ENCODE peak calls at places on chromosomes 16 and 17, in nine cellular contexts. U is Peyer's patch, D is GM12865, E is left lung, I is cardiac fibroblast, G is mammary epithelial cell, V is AG04450, H is IMR-90, S is ovary. A is an unnamed sample.
A peak's percentile ranks its signal among the peaks of the same experiment; 100 is the strongest.

GRCh38 chr17:32927724-32928526 is at the start of gene TMEM98:
- DNase-seq in I (peak; percentile 30), U (no peak), D (no peak), V (no peak), H (peak; percentile 12), E (no peak), S (peak; percentile 70), G (no peak), A (no peak)

GRCh38 chr16:78976212-78976611 is 624.3 kb downstream of the MAF start:
- DNase-seq in E (no peak), S (no peak), H (no peak), D (no peak), U (no peak), V (no peak), G (no peak), I (no peak), A (no peak)

GRCh38 chr17:56667925-56668324 is 74.4 kb downstream of the NOG start:
- DNase-seq in G (no peak), H (no peak), U (no peak), E (no peak), S (no peak), D (no peak), V (no peak), I (no peak), A (no peak)

GRCh38 chr16:87560428-87561199 is 41.7 kb upstream of the JPH3 start:
- DNase-seq in I (peak; percentile 44), E (peak; percentile 49), V (no peak), D (peak; percentile 9), G (no peak), S (peak; percentile 57), H (no peak), U (no peak), A (no peak)

GRCh38 chr17:63295288-63295687 is 150.8 kb downstream of the CYB561 start:
- DNase-seq in D (no peak), V (no peak), H (peak; percentile 43), S (no peak), G (no peak), E (no peak), I (no peak), U (no peak), A (no peak)

GRCh38 chr17:44363613-44364159 is at the start of gene FAM171A2:
- DNase-seq in H (peak; percentile 41), G (peak; percentile 23), D (peak; percentile 71), S (peak; percentile 75), E (no peak), V (peak; percentile 20), I (peak; percentile 35), U (peak; percentile 32), A (peak; percentile 22)

GRCh38 chr16:56424404-56424765 is 960 bp downstream of the AMFR start:
- DNase-seq in U (no peak), H (no peak), I (no peak), G (peak; percentile 17), S (no peak), D (no peak), V (no peak), E (no peak), A (no peak)

GRCh38 chr17:69761011-69761410 is 314.0 kb upstream of the KCNJ16 start:
- DNase-seq in U (no peak), V (no peak), E (no peak), S (no peak), I (peak; percentile 45), G (peak; percentile 19), H (peak; percentile 41), D (no peak), A (no peak)

GRCh38 chr17:37088459-37088858 is 139.7 kb downstream of the AATF start:
- DNase-seq in D (no peak), E (no peak), G (peak; percentile 79), H (no peak), I (no peak), U (no peak), S (no peak), V (no peak), A (no peak)

GRCh38 chr17:48177816-48178215 is 70.2 kb downstream of the SNX11 start:
- DNase-seq in I (no peak), E (no peak), V (no peak), H (no peak), G (no peak), U (no peak), D (no peak), S (no peak), A (no peak)

GRCh38 chr17:35214192-35214591 is 20.0 kb upstream of the SLC35G3 start:
- DNase-seq in S (no peak), H (no peak), V (no peak), G (no peak), D (no peak), E (no peak), U (peak; percentile 20), I (no peak), A (no peak)

GRCh38 chr17:56831364-56832095 is 2.2 kb downstream of the C17orf67 start:
- DNase-seq in U (no peak), E (no peak), G (no peak), I (no peak), H (no peak), D (no peak), S (no peak), V (no peak), A (no peak)

GRCh38 chr16:4313563-4314531 is 2.0 kb upstream of the GLIS2 start:
- DNase-seq in E (peak; percentile 61), S (peak; percentile 57), I (peak; percentile 37), D (peak; percentile 66), V (no peak), U (no peak), G (no peak), H (no peak), A (no peak)

GRCh38 chr17:75047398-75048098 is 523 bp downstream of the KCTD2 start:
- DNase-seq in H (no peak), I (no peak), D (peak; percentile 33), U (no peak), G (no peak), S (peak; percentile 68), V (no peak), E (peak; percentile 47), A (no peak)

GRCh38 chr17:8857919-8858318 is 9.6 kb downstream of the PIK3R6 start:
- DNase-seq in H (peak; percentile 42), V (no peak), U (peak; percentile 72), I (peak; percentile 92), S (no peak), G (peak; percentile 87), E (no peak), D (peak; percentile 96), A (no peak)

GRCh38 chr17:68711858-68712257 is 110.7 kb upstream of the FAM20A start:
- DNase-seq in S (no peak), G (no peak), V (no peak), H (peak; percentile 3), E (no peak), U (no peak), D (no peak), I (peak; percentile 33), A (no peak)

GRCh38 chr17:29109477-29110371 is 66.8 kb downstream of the PIPOX start:
- DNase-seq in S (no peak), V (no peak), U (no peak), G (no peak), H (no peak), E (no peak), D (no peak), I (no peak), A (no peak)

GRCh38 chr17:33778505-33779398 is 476.3 kb upstream of the CCL2 start:
- DNase-seq in G (peak; percentile 8), E (no peak), H (peak; percentile 69), S (no peak), V (peak; percentile 45), I (peak; percentile 67), U (no peak), D (peak; percentile 64), A (peak; percentile 57)

GRCh38 chr17:77186141-77186604 is 45.4 kb downstream of the SEC14L1 start:
- DNase-seq in G (no peak), V (no peak), D (peak; percentile 54), S (no peak), I (no peak), U (peak; percentile 51), E (no peak), H (no peak), A (no peak)

DNA sequence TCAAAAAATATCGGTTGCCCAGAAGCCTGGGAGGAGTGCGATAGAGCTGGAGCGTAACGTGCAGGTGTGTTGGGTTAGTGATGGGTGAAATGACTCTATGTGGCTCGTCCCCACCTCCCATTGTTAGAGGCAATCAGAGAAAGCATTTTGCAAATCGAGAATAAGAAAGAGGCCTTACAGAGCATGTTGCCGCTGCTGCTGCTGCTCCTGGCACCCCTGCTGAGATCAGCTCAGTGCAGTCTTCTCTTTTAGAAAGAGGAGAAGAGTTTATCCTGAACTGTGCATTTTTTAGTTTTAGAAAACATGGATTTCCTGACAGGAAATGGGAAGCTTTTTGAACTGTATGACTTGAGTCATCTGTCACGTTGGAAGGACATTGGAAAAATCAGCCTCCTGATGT is 774.5 kb upstream of the RBFOX1 start:
- DNase-seq in D (no peak), E (no peak), S (no peak), H (no peak), I (no peak), G (no peak), U (no peak), V (no peak), A (no peak)
- H3K4me3 ChIP-seq in D (no peak overlapping the region), E (no peak overlapping the region), S (no peak overlapping the region), H (no peak overlapping the region), I (no peak overlapping the region), G (no peak overlapping the region), U (no peak overlapping the region), V (no peak overlapping the region), A (no peak overlapping the region)

GRCh38 chr16:68839831-68840230 is 3.5 kb upstream of the TANGO6 start:
- DNase-seq in G (no peak), U (peak; percentile 2), E (no peak), H (no peak), I (no peak), V (no peak), D (no peak), S (no peak), A (no peak)

GRCh38 chr16:68848786-68849185 is 5.5 kb downstream of the TANGO6 start:
- DNase-seq in E (no peak), V (no peak), H (no peak), U (no peak), S (no peak), G (no peak), I (no peak), D (no peak), A (no peak)

GRCh38 chr16:68844211-68844564 is 857 bp downstream of the TANGO6 start:
- DNase-seq in I (no peak), H (no peak), G (no peak), U (no peak), D (no peak), S (no peak), E (no peak), V (no peak), A (no peak)

GRCh38 chr16:68843482-68844210 is at the start of gene TANGO6:
- DNase-seq in H (peak; percentile 68), E (peak; percentile 84), G (peak; percentile 64), V (no peak), D (peak; percentile 92), I (peak; percentile 82), S (peak; percentile 87), U (peak; percentile 83), A (peak; percentile 35)
- TF ChIP-seq CTCF in H (peak; percentile 39), E (no peak), G (no peak), V (peak; percentile 49), D (peak; percentile 33), I (peak; percentile 24), S (no peak), U (no peak), A (peak; percentile 52)

GRCh38 chr17:78359936-78360370 is at the start of gene SOCS3:
- DNase-seq in D (peak; percentile 88), H (peak; percentile 94), E (peak; percentile 97), I (peak; percentile 97), V (peak; percentile 86), U (peak; percentile 87), G (peak; percentile 96), S (peak; percentile 94), A (no peak)
- H3K4me3 ChIP-seq in D (peak within 1 kb of the TSS; percentile 54), H (peak within 1 kb of the TSS; percentile 94), E (peak within 1 kb of the TSS; percentile 96), I (peak within 1 kb of the TSS; percentile 90), V (peak within 1 kb of the TSS; percentile 87), U (peak within 1 kb of the TSS; percentile 79), G (peak within 1 kb of the TSS; percentile 94), S (peak within 1 kb of the TSS; percentile 83), A (peak within 1 kb of the TSS; percentile 84)

GRCh38 chr17:40884708-40885512 is at the start of gene KRT20:
- DNase-seq in I (no peak), G (no peak), E (no peak), U (no peak), H (no peak), D (no peak), S (no peak), V (no peak), A (no peak)
- TF ChIP-seq CTCF in I (peak; percentile 19), G (peak; percentile 16), E (no peak), U (peak; percentile 63), H (no peak), D (no peak), S (no peak), V (no peak), A (no peak)